ENCODE peak calls at places on chromosome 1, in four cellular contexts. F is neuronal stem cell, Q is H9, W is mesenchymal stem cell. N is an unnamed sample.

GRCh38 chr1:32125313-32125712 is 17.5 kb downstream of the KPNA6 start:
- DNase-seq in Q (no peak), F (no peak), W (no peak), N (no peak)

GRCh38 chr1:169844941-169845608 is 48.6 kb downstream of the SCYL3 start:
- DNase-seq in W (no peak), Q (no peak), F (no peak), N (no peak)

GRCh38 chr1:64073705-64074104 is 129.7 kb upstream of the UBE2U start:
- DNase-seq in Q (no peak), F (no peak), W (peak), N (no peak)

GRCh38 chr1:110229348-110230001 is 19.4 kb downstream of the KCNC4 start:
- DNase-seq in W (no peak), Q (peak), F (no peak), N (no peak)

GRCh38 chr1:235567812-235568444 is 63.7 kb upstream of the B3GALNT2 start:
- DNase-seq in F (no peak), W (no peak), Q (no peak), N (no peak)

GRCh38 chr1:59272507-59272906 is 24.4 kb upstream of the FGGY start:
- DNase-seq in F (no peak), W (peak), Q (no peak), N (no peak)

GRCh38 chr1:223156343-223156742 is 13.3 kb upstream of the TLR5 start:
- DNase-seq in F (no peak), W (no peak), Q (no peak), N (no peak)

GRCh38 chr1:69791311-69791710 is 223.6 kb downstream of the LRRC7 start:
- DNase-seq in Q (no peak), W (no peak), F (no peak), N (no peak)

GRCh38 chr1:66271904-66272254 is 262.1 kb upstream of the SGIP1 start:
- DNase-seq in W (no peak), Q (no peak), F (no peak), N (no peak)

GRCh38 chr1:97247196-97247595 is 525.6 kb downstream of the PTBP2 start:
- DNase-seq in Q (no peak), F (no peak), W (no peak), N (no peak)

GRCh38 chr1:88333301-88333700 is 350.8 kb upstream of the PKN2 start:
- DNase-seq in Q (no peak), W (no peak), F (no peak), N (no peak)

GRCh38 chr1:17075470-17076255 is 21.8 kb upstream of the SDHB start:
- DNase-seq in Q (peak), F (no peak), W (peak), N (peak)

GRCh38 chr1:170313306-170313705 is 167.5 kb downstream of the NTMT2 start:
- DNase-seq in F (no peak), W (no peak), Q (no peak), N (no peak)

GRCh38 chr1:208652300-208653160 is 408.3 kb upstream of the PLXNA2 start:
- DNase-seq in W (peak), F (peak), Q (peak), N (peak)

GRCh38 chr1:208497866-208498541 is 253.8 kb upstream of the PLXNA2 start:
- DNase-seq in Q (no peak), W (peak), F (no peak), N (no peak)

GRCh38 chr1:121517586-121518230 is 332.9 kb downstream of the SRGAP2C start:
- DNase-seq in W (no peak), F (no peak), Q (no peak), N (no peak)

GRCh38 chr1:31019401-31019800 is 46.1 kb downstream of the PUM1 start:
- DNase-seq in W (no peak), F (no peak), Q (no peak), N (no peak)

GRCh38 chr1:214583824-214584554 is 19.0 kb upstream of the CENPF start:
- DNase-seq in W (no peak), Q (no peak), F (no peak), N (no peak)

GRCh38 chr1:38990401-38990745 is 703 bp upstream of the AKIRIN1 start:
- DNase-seq in W (peak), F (no peak), Q (no peak), N (no peak)

GRCh38 chr1:77639056-77639455 is 43.4 kb downstream of the ZZZ3 start:
- DNase-seq in F (no peak), Q (no peak), W (peak), N (peak)

GRCh38 chr1:68542586-68542985 is 45.7 kb upstream of the DEPDC1 start:
- DNase-seq in W (peak), Q (no peak), F (no peak), N (no peak)

GRCh38 chr1:169892819-169893644 is 664 bp downstream of the SCYL3 start:
- DNase-seq in Q (no peak), W (peak), F (no peak), N (no peak)

GRCh38 chr1:163048970-163049680 is 20.0 kb upstream of the RGS4 start:
- DNase-seq in W (no peak), F (no peak), Q (no peak), N (no peak)

GRCh38 chr1:226033599-226034390 is 28.7 kb upstream of the H3-3A start:
- DNase-seq in Q (no peak), W (no peak), F (no peak), N (no peak)

GRCh38 chr1:171110485-171111340 is 20.0 kb downstream of the FMO3 start:
- DNase-seq in W (no peak), F (no peak), Q (no peak), N (no peak)

GRCh38 chr1:178725603-178726517 is 816 bp downstream of the RALGPS2 start:
- DNase-seq in Q (peak), F (peak), W (peak), N (peak)

GRCh38 chr1:178726545-178726944 is 1.5 kb downstream of the RALGPS2 start:
- DNase-seq in F (no peak), W (no peak), Q (no peak), N (no peak)

GRCh38 chr1:178724734-178725602 is at the start of gene RALGPS2:
- DNase-seq in W (peak), F (peak), Q (peak), N (peak)

GRCh38 chr1:178723541-178723940 is 1.5 kb upstream of the RALGPS2 start:
- DNase-seq in Q (no peak), W (no peak), F (no peak), N (no peak)

DNA sequence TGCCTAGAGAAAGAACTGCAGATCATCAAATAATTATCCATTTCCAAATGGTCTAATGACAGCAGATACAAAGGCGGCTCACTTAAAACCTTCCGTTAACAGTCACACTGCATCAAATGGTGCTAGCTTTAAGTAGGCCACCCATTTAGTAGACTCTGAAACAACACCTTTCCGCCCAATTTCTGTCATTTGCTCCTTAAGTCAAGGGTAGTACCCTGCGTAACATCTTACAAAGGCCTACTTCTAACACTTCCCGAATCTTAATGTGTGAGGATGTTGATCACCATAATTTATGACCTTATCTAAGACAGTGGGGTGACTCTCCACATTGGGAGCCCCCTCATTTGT is 684 bp upstream of the RALGPS2 start:
- DNase-seq in W (no peak), Q (no peak), F (peak), N (no peak)
- H3K4ac ChIP-seq in W (no peak), Q (no peak), F (no peak), N (no peak)

DNA sequence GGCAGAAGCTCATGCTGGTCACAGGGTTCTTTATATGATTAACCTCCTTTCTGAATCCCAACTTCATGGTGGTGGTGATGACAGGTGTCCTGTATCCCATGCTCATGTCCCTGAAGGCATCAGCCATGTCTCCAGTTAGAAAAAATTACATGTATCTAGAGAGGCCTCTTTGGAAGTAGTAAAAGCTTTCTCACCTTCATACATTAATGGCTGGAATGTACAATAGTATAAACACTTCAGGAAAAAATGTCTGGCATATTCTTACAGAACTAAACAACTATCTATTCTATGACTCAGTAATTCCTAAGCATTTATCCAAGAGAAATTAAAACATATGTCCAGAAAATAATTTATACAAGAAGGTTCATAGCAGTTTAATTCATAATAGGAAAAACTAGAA is 34.0 kb downstream of the ADAM30 start:
- DNase-seq in F (no peak), W (no peak), Q (no peak), N (no peak)
- H3K4ac ChIP-seq in F (no peak), W (no peak), Q (no peak), N (no peak)

GRCh38 chr1:154969741-154970452 is 650 bp downstream of the SHC1 start:
- DNase-seq in W (no peak), F (no peak), Q (no peak), N (no peak)

GRCh38 chr1:154967331-154967950 is 3.1 kb downstream of the SHC1 start:
- DNase-seq in Q (no peak), F (no peak), W (no peak), N (no peak)

GRCh38 chr1:154970631-154971340 is at the start of gene SHC1:
- DNase-seq in Q (peak), W (peak), F (peak), N (peak)

GRCh38 chr1:154968731-154969130 is 1.8 kb downstream of the SHC1 start:
- DNase-seq in W (no peak), Q (no peak), F (no peak), N (peak)

DNA sequence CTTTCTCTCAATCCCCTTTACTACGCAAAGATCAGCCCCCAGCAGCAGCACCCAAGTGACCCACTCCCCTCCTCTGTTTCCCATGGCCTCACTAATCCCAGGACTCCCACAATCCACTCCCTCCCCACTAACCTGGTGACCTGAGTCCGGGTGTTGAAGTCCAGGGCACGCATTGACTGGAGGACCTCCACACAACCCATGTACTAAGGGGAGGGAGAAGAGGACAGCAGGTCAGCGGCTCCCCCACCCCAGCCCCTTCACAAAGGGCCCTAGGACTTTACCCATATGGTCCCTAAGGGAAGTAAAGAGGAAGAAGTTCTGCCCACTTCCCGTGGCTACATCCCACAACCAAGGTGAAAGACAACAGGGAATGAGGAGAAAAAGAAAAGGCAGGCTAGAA is 1.3 kb downstream of the SHC1 start:
- DNase-seq in Q (no peak), F (no peak), W (no peak), N (no peak)
- H3K4ac ChIP-seq in Q (no peak), F (no peak), W (no peak), N (no peak)

GRCh38 chr1:10064416-10065343 is 31.9 kb downstream of the UBE4B start:
- DNase-seq in Q (no peak), W (no peak), F (no peak), N (no peak)

GRCh38 chr1:10068605-10069294 is 36.0 kb downstream of the UBE4B start:
- DNase-seq in W (no peak), F (no peak), Q (no peak), N (peak)

GRCh38 chr1:10063878-10064277 is 31.1 kb downstream of the UBE4B start:
- DNase-seq in F (no peak), W (no peak), Q (no peak), N (no peak)

GRCh38 chr1:10065760-10066159 is 33.0 kb downstream of the UBE4B start:
- DNase-seq in W (no peak), F (no peak), Q (no peak), N (no peak)

GRCh38 chr1:10065344-10065685 is 32.6 kb downstream of the UBE4B start:
- DNase-seq in W (no peak), Q (no peak), F (no peak), N (peak)
- H3K4ac ChIP-seq in W (no peak), Q (no peak), F (no peak), N (no peak)

GRCh38 chr1:14215151-14215550 is 383.3 kb upstream of the KAZN start:
- DNase-seq in Q (no peak), F (no peak), W (no peak), N (peak)
- H3K4ac ChIP-seq in Q (no peak), F (no peak), W (no peak), N (no peak)

DNA sequence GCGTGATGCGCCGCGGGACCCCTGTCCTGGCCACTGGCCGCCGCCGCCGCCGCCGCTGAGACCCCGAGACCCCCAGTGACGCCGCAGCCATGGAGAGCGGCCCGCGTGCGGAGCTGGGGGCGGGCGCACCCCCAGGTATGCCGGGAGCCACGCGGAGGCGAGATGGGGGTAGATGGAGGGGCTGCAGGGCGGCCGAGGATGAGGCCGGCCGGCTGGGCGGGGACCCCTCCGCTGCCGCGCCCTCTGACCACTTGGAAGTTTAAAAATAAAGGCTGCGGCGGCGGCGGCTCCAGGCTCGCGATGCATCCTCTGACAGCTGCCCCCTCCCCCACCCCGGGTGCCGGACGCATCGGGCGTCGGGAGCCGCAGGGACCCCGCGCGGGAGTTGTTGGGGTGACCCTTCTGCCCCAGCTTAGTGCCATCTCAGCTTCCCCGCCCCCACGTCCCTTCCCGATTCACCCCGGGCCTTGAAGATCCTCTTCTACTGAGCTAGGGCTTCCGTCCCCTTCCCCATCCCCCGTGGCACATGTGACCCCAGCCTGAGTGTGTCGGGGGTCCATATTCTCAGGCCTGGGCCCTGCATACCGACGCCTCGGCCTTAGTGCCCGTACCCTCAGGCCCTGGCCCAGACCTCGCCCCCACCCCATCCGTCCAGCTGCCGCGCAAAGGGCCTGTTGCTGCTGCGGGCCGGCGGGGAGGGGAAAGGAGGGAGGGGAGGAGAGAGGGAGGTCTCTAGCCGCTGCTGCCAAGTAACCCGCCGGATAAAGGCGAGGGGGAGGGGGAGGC is 562 bp downstream of the MAP7D1 start:
- DNase-seq in F (peak), Q (peak), W (peak), N (peak)
- H3K4ac ChIP-seq in F (peak), Q (no peak), W (peak), N (peak)

GRCh38 chr1:150162862-150163706 is 13.4 kb downstream of the PLEKHO1 start:
- DNase-seq in Q (peak), W (peak), F (peak), N (peak)

GRCh38 chr1:150160964-150161626 is 11.4 kb downstream of the PLEKHO1 start:
- DNase-seq in F (no peak), Q (no peak), W (no peak), N (peak)

GRCh38 chr1:150162582-150162861 is 12.8 kb downstream of the PLEKHO1 start:
- DNase-seq in W (no peak), Q (no peak), F (no peak), N (no peak)

GRCh38 chr1:150164224-150164623 is 14.5 kb downstream of the PLEKHO1 start:
- DNase-seq in W (no peak), F (no peak), Q (no peak), N (no peak)

GRCh38 chr1:150161747-150162581 is 12.2 kb downstream of the PLEKHO1 start:
- DNase-seq in W (peak), F (no peak), Q (no peak), N (peak)
- H3K4ac ChIP-seq in W (peak), F (no peak), Q (peak), N (peak)

DNA sequence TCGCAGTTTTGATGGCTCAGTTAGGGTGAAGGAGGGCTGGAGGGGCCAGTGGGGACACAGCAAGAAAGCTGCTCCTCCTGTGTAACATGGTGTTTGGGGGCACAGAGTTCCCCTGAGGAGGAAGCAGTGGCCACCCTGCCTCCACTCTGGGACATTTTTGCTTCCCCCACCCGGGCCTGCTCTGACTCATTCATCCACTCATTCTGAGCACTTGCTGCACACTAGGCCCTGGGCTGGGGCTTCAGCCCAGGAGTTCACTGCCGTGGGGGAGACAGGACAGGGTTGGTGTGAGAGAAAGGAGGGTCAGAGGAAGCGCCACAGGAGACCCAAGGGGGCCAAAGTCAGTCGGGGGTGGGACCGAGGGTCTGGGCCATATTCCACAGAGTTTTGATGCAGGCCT is 41.4 kb upstream of the ACOT11 start:
- DNase-seq in W (peak), F (no peak), Q (no peak), N (no peak)
- H3K4ac ChIP-seq in W (no peak), F (no peak), Q (no peak), N (no peak)

GRCh38 chr1:62334434-62334833 is 15.2 kb upstream of the KANK4 start:
- DNase-seq in W (no peak), Q (no peak), F (no peak), N (no peak)

GRCh38 chr1:62335656-62336055 is 16.4 kb upstream of the KANK4 start:
- DNase-seq in Q (peak), F (no peak), W (no peak), N (peak)

GRCh38 chr1:62337785-62338631 is 18.8 kb upstream of the KANK4 start:
- DNase-seq in W (no peak), F (peak), Q (peak), N (peak)

GRCh38 chr1:62337535-62337784 is 18.2 kb upstream of the KANK4 start:
- DNase-seq in Q (no peak), W (no peak), F (peak), N (peak)

DNA sequence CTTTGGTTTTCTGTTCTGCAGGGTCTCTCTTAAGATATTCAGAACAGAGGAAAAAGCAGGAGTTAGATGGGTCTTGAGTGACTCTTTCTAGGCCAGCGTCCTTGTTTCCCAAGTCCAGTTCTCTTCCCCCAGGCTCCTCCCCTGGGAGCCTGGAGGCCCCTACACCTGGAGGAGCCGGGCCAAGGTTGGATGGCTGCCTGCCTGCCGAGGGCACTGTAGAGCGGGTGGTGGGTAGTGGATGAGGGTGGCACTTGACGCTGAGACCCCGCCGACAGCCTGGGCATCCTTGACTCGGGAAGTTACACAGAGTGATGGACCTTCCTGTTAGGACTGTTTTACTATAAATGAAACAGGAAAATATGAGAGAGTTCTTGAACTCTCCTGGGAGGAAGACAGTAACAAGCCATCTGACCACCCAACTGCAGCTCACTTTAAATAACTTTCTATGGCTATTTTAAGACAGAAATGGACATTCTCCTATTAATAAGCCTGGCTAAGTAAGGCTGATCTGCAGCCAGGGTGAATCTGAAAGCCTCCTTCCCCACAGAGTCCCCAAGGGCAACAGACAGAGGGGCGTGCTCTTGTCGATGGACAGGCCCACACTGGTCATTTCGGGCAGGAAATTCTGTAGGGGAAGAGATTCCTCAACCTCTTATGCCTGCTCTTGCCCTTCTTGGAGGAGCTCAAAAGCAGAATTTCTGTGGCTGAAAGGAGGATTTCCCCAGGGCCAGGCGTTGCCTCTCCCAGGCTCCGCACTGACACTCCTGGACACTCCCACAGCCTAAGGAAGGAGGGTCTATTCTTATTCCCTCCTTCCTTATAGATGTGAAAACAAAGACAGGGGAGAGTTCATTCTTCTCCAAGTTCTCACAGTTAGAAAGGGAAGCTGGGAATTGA is 17.7 kb upstream of the KANK4 start:
- DNase-seq in W (no peak), F (no peak), Q (no peak), N (no peak)
- H3K4ac ChIP-seq in W (no peak), F (no peak), Q (no peak), N (peak)

GRCh38 chr1:43492816-43493215 is 37.9 kb upstream of the PTPRF start:
- DNase-seq in W (no peak), F (no peak), Q (no peak), N (no peak)
- H3K4ac ChIP-seq in W (no peak), F (no peak), Q (no peak), N (no peak)

N was measured in mesendoderm.